ENCODE peak calls at places on chromosome 7, in eight cellular contexts. One of them, this sample, is unnamed.
A peak's percentile ranks its signal among the peaks of the same experiment; 100 is the strongest.

GRCh38 chr7:123494193-123494796 is 40.1 kb downstream of the IQUB start:
- DNase-seq in naive thymus-derived CD4-positive, alpha-beta T cell: peak; percentile 41
- DNase-seq in NCI-H1417 treated with DMSO at 0.1 percent for 48 hours: peak; percentile 49
- DNase-seq in brain microvascular endothelial cell: peak; percentile 29
- DNase-seq in Calu3: peak; percentile 10
- DNase-seq in activated T-cell treated with anti-CD3 and anti-CD28 coated beads, Interleukin-2, amount 50 U/mL, for 72 hours: peak; percentile 19
- DNase-seq in D341Med: peak; percentile 31
- DNase-seq in stimulated activated CD8-positive, alpha-beta memory T cell treated with anti-CD3 and anti-CD28 coated beads, Interleukin-12 subunit alpha, Interleukin-12 subunit beta, amount 100 ng/mL, for 1 hour: no peak
- DNase-seq in this sample: peak; percentile 51

GRCh38 chr7:483656-484364 is 35.8 kb downstream of the PDGFA start:
- DNase-seq in naive thymus-derived CD4-positive, alpha-beta T cell: no peak
- DNase-seq in NCI-H1417 treated with DMSO at 0.1 percent for 48 hours: no peak
- DNase-seq in brain microvascular endothelial cell: no peak
- DNase-seq in Calu3: no peak
- DNase-seq in activated T-cell treated with anti-CD3 and anti-CD28 coated beads, Interleukin-2, amount 50 U/mL, for 72 hours: no peak
- DNase-seq in D341Med: no peak
- DNase-seq in stimulated activated CD8-positive, alpha-beta memory T cell treated with anti-CD3 and anti-CD28 coated beads, Interleukin-12 subunit alpha, Interleukin-12 subunit beta, amount 100 ng/mL, for 1 hour: no peak
- DNase-seq in this sample: no peak

GRCh38 chr7:87129332-87129731 is 22.9 kb upstream of the DMTF1 start:
- DNase-seq in naive thymus-derived CD4-positive, alpha-beta T cell: no peak
- DNase-seq in NCI-H1417 treated with DMSO at 0.1 percent for 48 hours: no peak
- DNase-seq in brain microvascular endothelial cell: no peak
- DNase-seq in Calu3: no peak
- DNase-seq in activated T-cell treated with anti-CD3 and anti-CD28 coated beads, Interleukin-2, amount 50 U/mL, for 72 hours: no peak
- DNase-seq in D341Med: no peak
- DNase-seq in stimulated activated CD8-positive, alpha-beta memory T cell treated with anti-CD3 and anti-CD28 coated beads, Interleukin-12 subunit alpha, Interleukin-12 subunit beta, amount 100 ng/mL, for 1 hour: no peak
- DNase-seq in this sample: no peak

GRCh38 chr7:43905954-43906326 is 456 bp downstream of the URGCP start:
- DNase-seq in naive thymus-derived CD4-positive, alpha-beta T cell: peak; percentile 27
- DNase-seq in NCI-H1417 treated with DMSO at 0.1 percent for 48 hours: no peak
- DNase-seq in brain microvascular endothelial cell: peak; percentile 14
- DNase-seq in Calu3: peak; percentile 37
- DNase-seq in activated T-cell treated with anti-CD3 and anti-CD28 coated beads, Interleukin-2, amount 50 U/mL, for 72 hours: peak; percentile 38
- DNase-seq in D341Med: peak; percentile 84
- DNase-seq in stimulated activated CD8-positive, alpha-beta memory T cell treated with anti-CD3 and anti-CD28 coated beads, Interleukin-12 subunit alpha, Interleukin-12 subunit beta, amount 100 ng/mL, for 1 hour: no peak
- DNase-seq in this sample: no peak

GRCh38 chr7:92835851-92836488 is 403 bp downstream of the CDK6 start:
- DNase-seq in naive thymus-derived CD4-positive, alpha-beta T cell: peak; percentile 45
- DNase-seq in NCI-H1417 treated with DMSO at 0.1 percent for 48 hours: no peak
- DNase-seq in brain microvascular endothelial cell: peak; percentile 26
- DNase-seq in Calu3: peak; percentile 14
- DNase-seq in activated T-cell treated with anti-CD3 and anti-CD28 coated beads, Interleukin-2, amount 50 U/mL, for 72 hours: peak; percentile 45
- DNase-seq in D341Med: no peak
- DNase-seq in stimulated activated CD8-positive, alpha-beta memory T cell treated with anti-CD3 and anti-CD28 coated beads, Interleukin-12 subunit alpha, Interleukin-12 subunit beta, amount 100 ng/mL, for 1 hour: no peak
- DNase-seq in this sample: no peak

GRCh38 chr7:75961194-75961593 is 33.2 kb downstream of the TMEM120A start:
- DNase-seq in naive thymus-derived CD4-positive, alpha-beta T cell: no peak
- DNase-seq in NCI-H1417 treated with DMSO at 0.1 percent for 48 hours: no peak
- DNase-seq in brain microvascular endothelial cell: no peak
- DNase-seq in Calu3: no peak
- DNase-seq in activated T-cell treated with anti-CD3 and anti-CD28 coated beads, Interleukin-2, amount 50 U/mL, for 72 hours: no peak
- DNase-seq in D341Med: peak; percentile 57
- DNase-seq in stimulated activated CD8-positive, alpha-beta memory T cell treated with anti-CD3 and anti-CD28 coated beads, Interleukin-12 subunit alpha, Interleukin-12 subunit beta, amount 100 ng/mL, for 1 hour: no peak
- DNase-seq in this sample: no peak

GRCh38 chr7:32043688-32044087 is 26.5 kb downstream of the PDE1C start:
- DNase-seq in naive thymus-derived CD4-positive, alpha-beta T cell: no peak
- DNase-seq in NCI-H1417 treated with DMSO at 0.1 percent for 48 hours: no peak
- DNase-seq in brain microvascular endothelial cell: peak; percentile 43
- DNase-seq in Calu3: peak; percentile 47
- DNase-seq in activated T-cell treated with anti-CD3 and anti-CD28 coated beads, Interleukin-2, amount 50 U/mL, for 72 hours: no peak
- DNase-seq in D341Med: no peak
- DNase-seq in stimulated activated CD8-positive, alpha-beta memory T cell treated with anti-CD3 and anti-CD28 coated beads, Interleukin-12 subunit alpha, Interleukin-12 subunit beta, amount 100 ng/mL, for 1 hour: no peak
- DNase-seq in this sample: no peak

GRCh38 chr7:43650457-43651052 is 67.6 kb downstream of the STK17A start:
- DNase-seq in naive thymus-derived CD4-positive, alpha-beta T cell: no peak
- DNase-seq in NCI-H1417 treated with DMSO at 0.1 percent for 48 hours: no peak
- DNase-seq in brain microvascular endothelial cell: peak; percentile 78
- DNase-seq in Calu3: no peak
- DNase-seq in activated T-cell treated with anti-CD3 and anti-CD28 coated beads, Interleukin-2, amount 50 U/mL, for 72 hours: no peak
- DNase-seq in D341Med: no peak
- DNase-seq in stimulated activated CD8-positive, alpha-beta memory T cell treated with anti-CD3 and anti-CD28 coated beads, Interleukin-12 subunit alpha, Interleukin-12 subunit beta, amount 100 ng/mL, for 1 hour: no peak
- DNase-seq in this sample: no peak

GRCh38 chr7:47809387-47809786 is 138.9 kb downstream of the PKD1L1 start:
- DNase-seq in naive thymus-derived CD4-positive, alpha-beta T cell: no peak
- DNase-seq in NCI-H1417 treated with DMSO at 0.1 percent for 48 hours: no peak
- DNase-seq in brain microvascular endothelial cell: no peak
- DNase-seq in Calu3: no peak
- DNase-seq in activated T-cell treated with anti-CD3 and anti-CD28 coated beads, Interleukin-2, amount 50 U/mL, for 72 hours: no peak
- DNase-seq in D341Med: no peak
- DNase-seq in stimulated activated CD8-positive, alpha-beta memory T cell treated with anti-CD3 and anti-CD28 coated beads, Interleukin-12 subunit alpha, Interleukin-12 subunit beta, amount 100 ng/mL, for 1 hour: no peak
- DNase-seq in this sample: peak; percentile 7

GRCh38 chr7:101936612-101937231 is 119.3 kb downstream of the CUX1 start:
- DNase-seq in naive thymus-derived CD4-positive, alpha-beta T cell: no peak
- DNase-seq in NCI-H1417 treated with DMSO at 0.1 percent for 48 hours: no peak
- DNase-seq in brain microvascular endothelial cell: no peak
- DNase-seq in Calu3: no peak
- DNase-seq in activated T-cell treated with anti-CD3 and anti-CD28 coated beads, Interleukin-2, amount 50 U/mL, for 72 hours: no peak
- DNase-seq in D341Med: no peak
- DNase-seq in stimulated activated CD8-positive, alpha-beta memory T cell treated with anti-CD3 and anti-CD28 coated beads, Interleukin-12 subunit alpha, Interleukin-12 subunit beta, amount 100 ng/mL, for 1 hour: no peak
- DNase-seq in this sample: no peak

GRCh38 chr7:33221374-33221773 is 92.0 kb downstream of the BBS9 start:
- DNase-seq in naive thymus-derived CD4-positive, alpha-beta T cell: no peak
- DNase-seq in NCI-H1417 treated with DMSO at 0.1 percent for 48 hours: no peak
- DNase-seq in brain microvascular endothelial cell: no peak
- DNase-seq in Calu3: no peak
- DNase-seq in activated T-cell treated with anti-CD3 and anti-CD28 coated beads, Interleukin-2, amount 50 U/mL, for 72 hours: no peak
- DNase-seq in D341Med: no peak
- DNase-seq in stimulated activated CD8-positive, alpha-beta memory T cell treated with anti-CD3 and anti-CD28 coated beads, Interleukin-12 subunit alpha, Interleukin-12 subunit beta, amount 100 ng/mL, for 1 hour: no peak
- DNase-seq in this sample: no peak

GRCh38 chr7:127997226-127997922 is 33.9 kb downstream of the LRRC4 start:
- DNase-seq in naive thymus-derived CD4-positive, alpha-beta T cell: no peak
- DNase-seq in NCI-H1417 treated with DMSO at 0.1 percent for 48 hours: no peak
- DNase-seq in brain microvascular endothelial cell: no peak
- DNase-seq in Calu3: no peak
- DNase-seq in activated T-cell treated with anti-CD3 and anti-CD28 coated beads, Interleukin-2, amount 50 U/mL, for 72 hours: no peak
- DNase-seq in D341Med: no peak
- DNase-seq in stimulated activated CD8-positive, alpha-beta memory T cell treated with anti-CD3 and anti-CD28 coated beads, Interleukin-12 subunit alpha, Interleukin-12 subunit beta, amount 100 ng/mL, for 1 hour: no peak
- DNase-seq in this sample: no peak

GRCh38 chr7:155815332-155816191 is 3.3 kb upstream of the SHH start:
- DNase-seq in naive thymus-derived CD4-positive, alpha-beta T cell: peak; percentile 52
- DNase-seq in NCI-H1417 treated with DMSO at 0.1 percent for 48 hours: no peak
- DNase-seq in brain microvascular endothelial cell: peak; percentile 45
- DNase-seq in Calu3: peak; percentile 93
- DNase-seq in activated T-cell treated with anti-CD3 and anti-CD28 coated beads, Interleukin-2, amount 50 U/mL, for 72 hours: peak; percentile 83
- DNase-seq in D341Med: peak; percentile 89
- DNase-seq in stimulated activated CD8-positive, alpha-beta memory T cell treated with anti-CD3 and anti-CD28 coated beads, Interleukin-12 subunit alpha, Interleukin-12 subunit beta, amount 100 ng/mL, for 1 hour: peak; percentile 28
- DNase-seq in this sample: peak; percentile 45

GRCh38 chr7:103132995-103133688 is 15.8 kb downstream of the NAPEPLD start:
- DNase-seq in naive thymus-derived CD4-positive, alpha-beta T cell: no peak
- DNase-seq in NCI-H1417 treated with DMSO at 0.1 percent for 48 hours: no peak
- DNase-seq in brain microvascular endothelial cell: no peak
- DNase-seq in Calu3: no peak
- DNase-seq in activated T-cell treated with anti-CD3 and anti-CD28 coated beads, Interleukin-2, amount 50 U/mL, for 72 hours: no peak
- DNase-seq in D341Med: no peak
- DNase-seq in stimulated activated CD8-positive, alpha-beta memory T cell treated with anti-CD3 and anti-CD28 coated beads, Interleukin-12 subunit alpha, Interleukin-12 subunit beta, amount 100 ng/mL, for 1 hour: no peak
- DNase-seq in this sample: no peak

GRCh38 chr7:73717991-73718405 is 1.5 kb downstream of the STX1A start:
- DNase-seq in naive thymus-derived CD4-positive, alpha-beta T cell: peak; percentile 44
- DNase-seq in NCI-H1417 treated with DMSO at 0.1 percent for 48 hours: no peak
- DNase-seq in brain microvascular endothelial cell: peak; percentile 94
- DNase-seq in Calu3: peak; percentile 20
- DNase-seq in activated T-cell treated with anti-CD3 and anti-CD28 coated beads, Interleukin-2, amount 50 U/mL, for 72 hours: peak; percentile 87
- DNase-seq in D341Med: no peak
- DNase-seq in stimulated activated CD8-positive, alpha-beta memory T cell treated with anti-CD3 and anti-CD28 coated beads, Interleukin-12 subunit alpha, Interleukin-12 subunit beta, amount 100 ng/mL, for 1 hour: peak; percentile 69
- DNase-seq in this sample: no peak

GRCh38 chr7:1458676-1459511 is at the start of gene MICALL2:
- DNase-seq in naive thymus-derived CD4-positive, alpha-beta T cell: no peak
- DNase-seq in NCI-H1417 treated with DMSO at 0.1 percent for 48 hours: no peak
- DNase-seq in brain microvascular endothelial cell: peak; percentile 85
- DNase-seq in Calu3: peak; percentile 95
- DNase-seq in activated T-cell treated with anti-CD3 and anti-CD28 coated beads, Interleukin-2, amount 50 U/mL, for 72 hours: peak; percentile 64
- DNase-seq in D341Med: no peak
- DNase-seq in stimulated activated CD8-positive, alpha-beta memory T cell treated with anti-CD3 and anti-CD28 coated beads, Interleukin-12 subunit alpha, Interleukin-12 subunit beta, amount 100 ng/mL, for 1 hour: no peak
- DNase-seq in this sample: no peak

GRCh38 chr7:90621130-90621891 is 25.2 kb downstream of the CDK14 start:
- DNase-seq in naive thymus-derived CD4-positive, alpha-beta T cell: no peak
- DNase-seq in NCI-H1417 treated with DMSO at 0.1 percent for 48 hours: no peak
- DNase-seq in brain microvascular endothelial cell: no peak
- DNase-seq in Calu3: no peak
- DNase-seq in activated T-cell treated with anti-CD3 and anti-CD28 coated beads, Interleukin-2, amount 50 U/mL, for 72 hours: no peak
- DNase-seq in D341Med: no peak
- DNase-seq in stimulated activated CD8-positive, alpha-beta memory T cell treated with anti-CD3 and anti-CD28 coated beads, Interleukin-12 subunit alpha, Interleukin-12 subunit beta, amount 100 ng/mL, for 1 hour: no peak
- DNase-seq in this sample: no peak

GRCh38 chr7:122488241-122488640 is 183.7 kb upstream of the FEZF1 start:
- DNase-seq in naive thymus-derived CD4-positive, alpha-beta T cell: no peak
- DNase-seq in NCI-H1417 treated with DMSO at 0.1 percent for 48 hours: no peak
- DNase-seq in brain microvascular endothelial cell: no peak
- DNase-seq in Calu3: no peak
- DNase-seq in activated T-cell treated with anti-CD3 and anti-CD28 coated beads, Interleukin-2, amount 50 U/mL, for 72 hours: no peak
- DNase-seq in D341Med: no peak
- DNase-seq in stimulated activated CD8-positive, alpha-beta memory T cell treated with anti-CD3 and anti-CD28 coated beads, Interleukin-12 subunit alpha, Interleukin-12 subunit beta, amount 100 ng/mL, for 1 hour: no peak
- DNase-seq in this sample: no peak

GRCh38 chr7:27204851-27205322 is 5.0 kb upstream of the HOXA13 start:
- DNase-seq in naive thymus-derived CD4-positive, alpha-beta T cell: no peak
- DNase-seq in NCI-H1417 treated with DMSO at 0.1 percent for 48 hours: no peak
- DNase-seq in brain microvascular endothelial cell: no peak
- DNase-seq in Calu3: no peak
- DNase-seq in activated T-cell treated with anti-CD3 and anti-CD28 coated beads, Interleukin-2, amount 50 U/mL, for 72 hours: no peak
- DNase-seq in D341Med: no peak
- DNase-seq in stimulated activated CD8-positive, alpha-beta memory T cell treated with anti-CD3 and anti-CD28 coated beads, Interleukin-12 subunit alpha, Interleukin-12 subunit beta, amount 100 ng/mL, for 1 hour: no peak
- DNase-seq in this sample: no peak

GRCh38 chr7:22356010-22356854 is 722 bp downstream of the RAPGEF5 start:
- DNase-seq in naive thymus-derived CD4-positive, alpha-beta T cell: no peak
- DNase-seq in NCI-H1417 treated with DMSO at 0.1 percent for 48 hours: no peak
- DNase-seq in brain microvascular endothelial cell: no peak
- DNase-seq in Calu3: peak; percentile 38
- DNase-seq in activated T-cell treated with anti-CD3 and anti-CD28 coated beads, Interleukin-2, amount 50 U/mL, for 72 hours: no peak
- DNase-seq in D341Med: peak; percentile 62
- DNase-seq in stimulated activated CD8-positive, alpha-beta memory T cell treated with anti-CD3 and anti-CD28 coated beads, Interleukin-12 subunit alpha, Interleukin-12 subunit beta, amount 100 ng/mL, for 1 hour: no peak
- DNase-seq in this sample: peak; percentile 28

GRCh38 chr7:116828281-116828680 is 34.1 kb upstream of the CAPZA2 start:
- DNase-seq in naive thymus-derived CD4-positive, alpha-beta T cell: no peak
- DNase-seq in NCI-H1417 treated with DMSO at 0.1 percent for 48 hours: no peak
- DNase-seq in brain microvascular endothelial cell: no peak
- DNase-seq in Calu3: peak; percentile 14
- DNase-seq in activated T-cell treated with anti-CD3 and anti-CD28 coated beads, Interleukin-2, amount 50 U/mL, for 72 hours: no peak
- DNase-seq in D341Med: no peak
- DNase-seq in stimulated activated CD8-positive, alpha-beta memory T cell treated with anti-CD3 and anti-CD28 coated beads, Interleukin-12 subunit alpha, Interleukin-12 subunit beta, amount 100 ng/mL, for 1 hour: no peak
- DNase-seq in this sample: no peak

GRCh38 chr7:42869131-42870020 is 42.5 kb downstream of the C7orf25 start:
- DNase-seq in naive thymus-derived CD4-positive, alpha-beta T cell: no peak
- DNase-seq in NCI-H1417 treated with DMSO at 0.1 percent for 48 hours: no peak
- DNase-seq in brain microvascular endothelial cell: peak; percentile 44
- DNase-seq in Calu3: no peak
- DNase-seq in activated T-cell treated with anti-CD3 and anti-CD28 coated beads, Interleukin-2, amount 50 U/mL, for 72 hours: peak; percentile 67
- DNase-seq in D341Med: no peak
- DNase-seq in stimulated activated CD8-positive, alpha-beta memory T cell treated with anti-CD3 and anti-CD28 coated beads, Interleukin-12 subunit alpha, Interleukin-12 subunit beta, amount 100 ng/mL, for 1 hour: no peak
- DNase-seq in this sample: no peak

GRCh38 chr7:159104188-159105030 is 40.3 kb downstream of the VIPR2 start:
- DNase-seq in naive thymus-derived CD4-positive, alpha-beta T cell: no peak
- DNase-seq in NCI-H1417 treated with DMSO at 0.1 percent for 48 hours: no peak
- DNase-seq in brain microvascular endothelial cell: no peak
- DNase-seq in Calu3: no peak
- DNase-seq in activated T-cell treated with anti-CD3 and anti-CD28 coated beads, Interleukin-2, amount 50 U/mL, for 72 hours: no peak
- DNase-seq in D341Med: no peak
- DNase-seq in stimulated activated CD8-positive, alpha-beta memory T cell treated with anti-CD3 and anti-CD28 coated beads, Interleukin-12 subunit alpha, Interleukin-12 subunit beta, amount 100 ng/mL, for 1 hour: no peak
- DNase-seq in this sample: no peak

GRCh38 chr7:87156709-87157108 is 4.5 kb downstream of the DMTF1 start:
- DNase-seq in naive thymus-derived CD4-positive, alpha-beta T cell: no peak
- DNase-seq in NCI-H1417 treated with DMSO at 0.1 percent for 48 hours: no peak
- DNase-seq in brain microvascular endothelial cell: no peak
- DNase-seq in Calu3: no peak
- DNase-seq in activated T-cell treated with anti-CD3 and anti-CD28 coated beads, Interleukin-2, amount 50 U/mL, for 72 hours: no peak
- DNase-seq in D341Med: no peak
- DNase-seq in stimulated activated CD8-positive, alpha-beta memory T cell treated with anti-CD3 and anti-CD28 coated beads, Interleukin-12 subunit alpha, Interleukin-12 subunit beta, amount 100 ng/mL, for 1 hour: no peak
- DNase-seq in this sample: no peak

GRCh38 chr7:30727061-30727945 is 24.6 kb upstream of the INMT start:
- DNase-seq in naive thymus-derived CD4-positive, alpha-beta T cell: peak; percentile 85
- DNase-seq in NCI-H1417 treated with DMSO at 0.1 percent for 48 hours: no peak
- DNase-seq in brain microvascular endothelial cell: no peak
- DNase-seq in Calu3: no peak
- DNase-seq in activated T-cell treated with anti-CD3 and anti-CD28 coated beads, Interleukin-2, amount 50 U/mL, for 72 hours: peak; percentile 58
- DNase-seq in D341Med: no peak
- DNase-seq in stimulated activated CD8-positive, alpha-beta memory T cell treated with anti-CD3 and anti-CD28 coated beads, Interleukin-12 subunit alpha, Interleukin-12 subunit beta, amount 100 ng/mL, for 1 hour: peak; percentile 33
- DNase-seq in this sample: no peak

GRCh38 chr7:7956531-7957221 is 11.9 kb upstream of the GLCCI1 start:
- DNase-seq in naive thymus-derived CD4-positive, alpha-beta T cell: no peak
- DNase-seq in NCI-H1417 treated with DMSO at 0.1 percent for 48 hours: peak; percentile 32
- DNase-seq in brain microvascular endothelial cell: no peak
- DNase-seq in Calu3: no peak
- DNase-seq in activated T-cell treated with anti-CD3 and anti-CD28 coated beads, Interleukin-2, amount 50 U/mL, for 72 hours: no peak
- DNase-seq in D341Med: no peak
- DNase-seq in stimulated activated CD8-positive, alpha-beta memory T cell treated with anti-CD3 and anti-CD28 coated beads, Interleukin-12 subunit alpha, Interleukin-12 subunit beta, amount 100 ng/mL, for 1 hour: no peak
- DNase-seq in this sample: no peak

GRCh38 chr7:74568658-74569057 is 88.9 kb upstream of the GTF2I start:
- DNase-seq in naive thymus-derived CD4-positive, alpha-beta T cell: no peak
- DNase-seq in NCI-H1417 treated with DMSO at 0.1 percent for 48 hours: no peak
- DNase-seq in brain microvascular endothelial cell: no peak
- DNase-seq in Calu3: no peak
- DNase-seq in activated T-cell treated with anti-CD3 and anti-CD28 coated beads, Interleukin-2, amount 50 U/mL, for 72 hours: no peak
- DNase-seq in D341Med: no peak
- DNase-seq in stimulated activated CD8-positive, alpha-beta memory T cell treated with anti-CD3 and anti-CD28 coated beads, Interleukin-12 subunit alpha, Interleukin-12 subunit beta, amount 100 ng/mL, for 1 hour: no peak
- DNase-seq in this sample: no peak

GRCh38 chr7:50317221-50317678 is 12.7 kb downstream of the IKZF1 start:
- DNase-seq in naive thymus-derived CD4-positive, alpha-beta T cell: peak; percentile 92
- DNase-seq in NCI-H1417 treated with DMSO at 0.1 percent for 48 hours: no peak
- DNase-seq in brain microvascular endothelial cell: no peak
- DNase-seq in Calu3: no peak
- DNase-seq in activated T-cell treated with anti-CD3 and anti-CD28 coated beads, Interleukin-2, amount 50 U/mL, for 72 hours: peak; percentile 66
- DNase-seq in D341Med: no peak
- DNase-seq in stimulated activated CD8-positive, alpha-beta memory T cell treated with anti-CD3 and anti-CD28 coated beads, Interleukin-12 subunit alpha, Interleukin-12 subunit beta, amount 100 ng/mL, for 1 hour: no peak
- DNase-seq in this sample: no peak

GRCh38 chr7:14504134-14504533 is 398.4 kb downstream of the DGKB start:
- DNase-seq in naive thymus-derived CD4-positive, alpha-beta T cell: no peak
- DNase-seq in NCI-H1417 treated with DMSO at 0.1 percent for 48 hours: no peak
- DNase-seq in brain microvascular endothelial cell: no peak
- DNase-seq in Calu3: no peak
- DNase-seq in activated T-cell treated with anti-CD3 and anti-CD28 coated beads, Interleukin-2, amount 50 U/mL, for 72 hours: no peak
- DNase-seq in D341Med: no peak
- DNase-seq in stimulated activated CD8-positive, alpha-beta memory T cell treated with anti-CD3 and anti-CD28 coated beads, Interleukin-12 subunit alpha, Interleukin-12 subunit beta, amount 100 ng/mL, for 1 hour: no peak
- DNase-seq in this sample: peak; percentile 42

GRCh38 chr7:151905322-151905721 is 28.4 kb upstream of the PRKAG2 start:
- DNase-seq in naive thymus-derived CD4-positive, alpha-beta T cell: no peak
- DNase-seq in NCI-H1417 treated with DMSO at 0.1 percent for 48 hours: no peak
- DNase-seq in brain microvascular endothelial cell: no peak
- DNase-seq in Calu3: no peak
- DNase-seq in activated T-cell treated with anti-CD3 and anti-CD28 coated beads, Interleukin-2, amount 50 U/mL, for 72 hours: no peak
- DNase-seq in D341Med: no peak
- DNase-seq in stimulated activated CD8-positive, alpha-beta memory T cell treated with anti-CD3 and anti-CD28 coated beads, Interleukin-12 subunit alpha, Interleukin-12 subunit beta, amount 100 ng/mL, for 1 hour: no peak
- DNase-seq in this sample: no peak

GRCh38 chr7:27863866-27864265 is 123.9 kb downstream of the TAX1BP1 start:
- DNase-seq in naive thymus-derived CD4-positive, alpha-beta T cell: no peak
- DNase-seq in NCI-H1417 treated with DMSO at 0.1 percent for 48 hours: no peak
- DNase-seq in brain microvascular endothelial cell: peak; percentile 79
- DNase-seq in Calu3: no peak
- DNase-seq in activated T-cell treated with anti-CD3 and anti-CD28 coated beads, Interleukin-2, amount 50 U/mL, for 72 hours: no peak
- DNase-seq in D341Med: no peak
- DNase-seq in stimulated activated CD8-positive, alpha-beta memory T cell treated with anti-CD3 and anti-CD28 coated beads, Interleukin-12 subunit alpha, Interleukin-12 subunit beta, amount 100 ng/mL, for 1 hour: no peak
- DNase-seq in this sample: no peak

GRCh38 chr7:48251766-48252165 is 80.5 kb downstream of the ABCA13 start:
- DNase-seq in naive thymus-derived CD4-positive, alpha-beta T cell: no peak
- DNase-seq in NCI-H1417 treated with DMSO at 0.1 percent for 48 hours: no peak
- DNase-seq in brain microvascular endothelial cell: no peak
- DNase-seq in Calu3: no peak
- DNase-seq in activated T-cell treated with anti-CD3 and anti-CD28 coated beads, Interleukin-2, amount 50 U/mL, for 72 hours: no peak
- DNase-seq in D341Med: no peak
- DNase-seq in stimulated activated CD8-positive, alpha-beta memory T cell treated with anti-CD3 and anti-CD28 coated beads, Interleukin-12 subunit alpha, Interleukin-12 subunit beta, amount 100 ng/mL, for 1 hour: no peak
- DNase-seq in this sample: no peak

GRCh38 chr7:17580141-17580540 is 281.7 kb downstream of the AHR start:
- DNase-seq in naive thymus-derived CD4-positive, alpha-beta T cell: no peak
- DNase-seq in NCI-H1417 treated with DMSO at 0.1 percent for 48 hours: no peak
- DNase-seq in brain microvascular endothelial cell: peak; percentile 84
- DNase-seq in Calu3: no peak
- DNase-seq in activated T-cell treated with anti-CD3 and anti-CD28 coated beads, Interleukin-2, amount 50 U/mL, for 72 hours: no peak
- DNase-seq in D341Med: no peak
- DNase-seq in stimulated activated CD8-positive, alpha-beta memory T cell treated with anti-CD3 and anti-CD28 coated beads, Interleukin-12 subunit alpha, Interleukin-12 subunit beta, amount 100 ng/mL, for 1 hour: no peak
- DNase-seq in this sample: no peak

GRCh38 chr7:1703475-1704325 is 33.6 kb downstream of the ELFN1 start:
- DNase-seq in naive thymus-derived CD4-positive, alpha-beta T cell: no peak
- DNase-seq in NCI-H1417 treated with DMSO at 0.1 percent for 48 hours: no peak
- DNase-seq in brain microvascular endothelial cell: no peak
- DNase-seq in Calu3: no peak
- DNase-seq in activated T-cell treated with anti-CD3 and anti-CD28 coated beads, Interleukin-2, amount 50 U/mL, for 72 hours: no peak
- DNase-seq in D341Med: peak; percentile 83
- DNase-seq in stimulated activated CD8-positive, alpha-beta memory T cell treated with anti-CD3 and anti-CD28 coated beads, Interleukin-12 subunit alpha, Interleukin-12 subunit beta, amount 100 ng/mL, for 1 hour: no peak
- DNase-seq in this sample: no peak

This sample was measured in NCI-H2081.